ENCODE peak calls at places on chromosomes 12 and 14, in nine cellular contexts. P, E, G, H, J, U, K, W and M are unnamed samples.

GRCh38 chr12:122571821-122572220 is 44.8 kb downstream of the KNTC1 start:
- DNase-seq in H (no peak), W (no peak), J (no peak), G (no peak), E (no peak), P (no peak), K (no peak), U (no peak), M (no peak)

GRCh38 chr14:105927661-105928060 is 401.3 kb downstream of the TMEM121 start:
- DNase-seq in H (no peak), G (no peak), P (peak; percentile 27), W (no peak), K (no peak), J (no peak), U (no peak), E (no peak), M (no peak)

GRCh38 chr14:79708426-79708825 is 502.9 kb downstream of the DIO2 start:
- DNase-seq in K (no peak), H (no peak), E (no peak), U (no peak), J (no peak), G (no peak), P (no peak), W (no peak), M (no peak)

GRCh38 chr12:132486576-132486975 is 3.4 kb upstream of the FBRSL1 start:
- DNase-seq in U (no peak), J (no peak), G (no peak), K (no peak), H (no peak), P (no peak), E (no peak), W (no peak), M (no peak)

GRCh38 chr12:122064780-122065588 is 13.6 kb upstream of the MLXIP start:
- DNase-seq in E (no peak), G (no peak), K (no peak), P (no peak), U (peak; percentile 86), W (no peak), H (no peak), J (no peak), M (no peak)

GRCh38 chr14:89425931-89426330 is 8.9 kb upstream of the FOXN3 start:
- DNase-seq in K (peak; percentile 64), W (no peak), G (no peak), J (peak; percentile 67), E (no peak), U (no peak), P (no peak), H (no peak), M (no peak)

GRCh38 chr12:131209082-131210070 is 255.7 kb downstream of the ADGRD1 start:
- DNase-seq in W (no peak), G (no peak), E (no peak), H (no peak), P (no peak), U (no peak), K (no peak), J (no peak), M (no peak)

GRCh38 chr12:11862794-11863193 is 207.9 kb upstream of the BCL2L14 start:
- DNase-seq in E (no peak), P (no peak), J (no peak), W (no peak), G (no peak), H (no peak), U (peak; percentile 61), K (no peak), M (no peak)

GRCh38 chr12:89393551-89394121 is 41.3 kb upstream of the DUSP6 start:
- DNase-seq in P (no peak), U (no peak), W (no peak), E (no peak), K (no peak), J (no peak), G (no peak), H (no peak), M (no peak)

GRCh38 chr12:89391726-89392336 is 39.5 kb upstream of the DUSP6 start:
- DNase-seq in E (no peak), W (no peak), U (no peak), P (no peak), J (no peak), H (no peak), G (no peak), K (no peak), M (no peak)

GRCh38 chr12:89392401-89392800 is 40.1 kb upstream of the DUSP6 start:
- DNase-seq in U (no peak), W (no peak), K (no peak), G (no peak), E (no peak), J (no peak), P (no peak), H (no peak), M (no peak)

GRCh38 chr12:89390802-89391673 is 38.7 kb upstream of the DUSP6 start:
- DNase-seq in U (no peak), G (no peak), H (no peak), P (peak; percentile 65), E (no peak), W (no peak), K (no peak), J (no peak), M (no peak)

DNA sequence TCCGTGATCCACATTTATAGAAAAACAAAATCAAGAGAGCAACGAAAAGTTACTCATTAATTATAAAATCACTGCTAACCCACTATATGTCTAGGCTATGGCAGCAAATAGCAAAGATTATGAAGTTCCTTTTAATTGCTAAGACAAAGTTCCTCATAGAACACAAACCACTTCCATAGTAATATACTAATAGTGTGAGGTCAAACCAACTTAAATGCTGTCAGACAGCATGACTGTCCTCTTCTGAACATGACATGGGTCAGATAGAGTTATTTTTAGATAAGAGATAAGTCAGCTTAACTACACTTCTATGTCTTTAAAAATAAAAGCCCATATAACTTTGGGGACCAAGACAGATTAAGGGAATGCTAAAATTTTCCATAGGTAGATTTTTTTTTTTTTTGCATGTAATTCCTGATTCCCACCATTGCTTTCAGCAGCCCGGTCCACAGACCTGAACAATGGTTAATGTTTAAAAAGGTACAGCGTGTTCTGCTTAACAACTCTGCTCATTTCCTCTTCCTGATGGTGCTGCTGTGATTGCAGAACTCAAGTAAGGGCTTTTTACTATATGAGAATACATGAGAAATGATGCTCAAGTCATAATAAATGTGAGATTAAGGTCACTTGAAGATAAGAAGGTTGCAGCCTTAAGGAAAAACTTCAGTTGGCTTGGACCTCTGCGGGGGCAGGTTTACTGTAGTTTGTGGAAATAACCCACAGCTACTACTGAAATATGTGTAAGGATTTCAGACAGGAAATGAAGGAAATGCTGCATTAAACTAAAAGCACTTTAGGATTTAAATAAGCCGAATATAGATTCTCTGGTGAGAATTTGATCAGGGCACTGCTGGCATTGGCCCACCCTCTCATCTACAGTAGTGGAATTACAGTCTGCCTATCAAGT is 37.7 kb upstream of the DUSP6 start:
- DNase-seq in P (no peak), U (peak; percentile 23), G (no peak), E (no peak), W (no peak), K (no peak), J (no peak), H (no peak), M (no peak)
- H3K4me3 ChIP-seq in P (no peak overlapping the region), U (no peak overlapping the region), G (no peak overlapping the region), E (no peak overlapping the region), W (no peak overlapping the region), K (no peak overlapping the region), J (no peak overlapping the region), H (no peak overlapping the region), M (no peak overlapping the region)

GRCh38 chr14:97554597-97554996 is 757.4 kb downstream of the VRK1 start:
- DNase-seq in H (no peak), P (no peak), U (no peak), G (no peak), W (no peak), E (no peak), K (no peak), J (no peak), M (no peak)
- H3K27ac ChIP-seq in H (no peak overlapping the region), P (no peak overlapping the region), U (no peak overlapping the region), G (no peak overlapping the region), W (no peak overlapping the region), E (no peak overlapping the region), K (no peak overlapping the region), J (no peak overlapping the region), M (no peak overlapping the region)

GRCh38 chr12:52023182-52023975 is 16.6 kb downstream of the TAMALIN start:
- DNase-seq in E (peak; percentile 89), G (peak; percentile 80), U (peak; percentile 90), W (no peak), H (peak; percentile 78), P (peak; percentile 87), K (peak; percentile 77), J (peak; percentile 86), M (no peak)

GRCh38 chr12:52020126-52020525 is 13.4 kb downstream of the TAMALIN start:
- DNase-seq in K (no peak), P (no peak), W (no peak), J (no peak), U (no peak), G (no peak), E (no peak), H (no peak), M (no peak)

GRCh38 chr12:52020539-52021336 is 14.0 kb downstream of the TAMALIN start:
- DNase-seq in J (no peak), W (no peak), K (no peak), G (no peak), P (no peak), U (peak; percentile 59), H (no peak), E (peak; percentile 60), M (no peak)

GRCh38 chr12:52023976-52024688 is 17.4 kb downstream of the TAMALIN start:
- DNase-seq in K (no peak), W (no peak), H (no peak), P (no peak), J (no peak), E (no peak), U (no peak), G (no peak), M (no peak)

DNA sequence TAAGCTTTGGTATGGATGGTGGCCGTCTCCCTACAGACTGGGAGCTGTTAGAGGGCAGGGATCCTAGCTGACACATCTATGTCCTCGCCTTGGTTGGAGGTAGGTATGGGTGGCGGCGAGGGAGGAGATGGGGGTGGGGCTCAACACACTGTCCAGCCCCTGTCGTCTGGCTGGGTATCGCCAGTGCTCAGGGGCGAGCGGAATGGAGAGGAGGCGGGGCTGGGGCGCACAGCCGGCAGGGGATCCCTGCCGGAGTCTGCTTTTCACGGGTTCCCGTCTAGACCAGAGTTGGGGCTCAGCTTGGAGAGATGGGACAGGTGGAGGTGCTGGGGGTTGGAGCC is 16.1 kb downstream of the TAMALIN start:
- DNase-seq in G (no peak), P (no peak), K (no peak), W (no peak), E (no peak), J (no peak), U (peak; percentile 38), H (no peak), M (no peak)
- H3K4me3 ChIP-seq in G (peak overlapping the region; percentile 79), P (peak overlapping the region; percentile 47), K (peak overlapping the region; percentile 72), W (peak overlapping the region; percentile 67), E (peak overlapping the region; percentile 57), J (peak overlapping the region; percentile 47), U (peak overlapping the region; percentile 36), H (peak overlapping the region; percentile 61), M (peak overlapping the region; percentile 29)

DNA sequence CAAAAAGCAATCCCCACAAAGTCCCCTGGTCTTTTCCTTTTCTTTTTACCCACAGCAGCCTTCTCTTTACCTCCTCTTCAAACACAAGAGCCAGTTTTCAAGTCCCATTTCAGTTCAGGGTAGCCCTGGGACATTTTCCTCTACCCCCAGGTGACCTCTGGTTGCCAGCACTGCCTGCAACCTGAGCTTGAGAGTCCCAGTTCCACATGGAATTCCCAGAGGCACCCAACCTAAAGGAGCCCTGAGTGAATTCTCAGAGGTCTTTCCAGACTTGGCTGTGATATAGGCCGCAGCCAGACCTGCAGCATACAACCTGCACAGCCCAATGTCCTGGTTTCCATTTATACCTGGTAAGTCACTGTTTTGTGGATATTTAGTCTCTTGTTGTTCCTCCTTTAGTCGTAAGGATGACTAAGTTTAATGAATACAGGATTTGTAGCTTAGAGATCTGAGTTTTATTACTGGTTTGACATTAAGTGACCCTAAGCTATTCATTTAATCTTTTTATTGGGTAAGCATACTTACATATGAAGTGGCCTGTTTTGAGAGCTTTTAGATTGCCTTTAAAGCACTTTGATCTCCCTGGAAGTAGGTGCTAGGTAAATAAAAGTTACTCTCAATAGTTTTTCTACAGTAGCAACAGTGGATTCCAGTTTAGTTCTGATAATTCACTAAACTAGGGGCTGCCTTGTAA is 159.8 kb downstream of the TGFB3 start:
- DNase-seq in J (no peak), K (no peak), H (no peak), U (no peak), E (no peak), W (no peak), G (no peak), P (no peak), M (no peak)
- H3K27ac ChIP-seq in J (no peak overlapping the region), K (peak overlapping the region; percentile 45), H (peak overlapping the region; percentile 71), U (peak overlapping the region; percentile 82), E (no peak overlapping the region), W (peak overlapping the region; percentile 87), G (no peak overlapping the region), P (no peak overlapping the region), M (no peak overlapping the region)